ENCODE peak calls at places on chromosomes 13 and 19, in ten cellular contexts. Y is glutamatergic neuron, H is AG09309, B is thoracic aorta, K is suprapubic skin, W is foreskin fibroblast, C is tibial artery, Z is psoas muscle, V is WTC11, P is endothelial cell. M is an unnamed sample.

GRCh38 chr19:27911122-27911898 is 1301.6 kb downstream of the UQCRFS1 start:
- DNase-seq in Y (no peak), H (no peak), B (no peak), K (no peak), W (no peak), C (no peak), Z (no peak), V (no peak), P (no peak), M (no peak)

GRCh38 chr19:38321646-38322323 is 2.1 kb downstream of the KCNK6 start:
- DNase-seq in Y (no peak), H (peak; percentile 58), B (no peak), K (no peak), W (no peak), C (peak; percentile 73), Z (no peak), V (no peak), P (no peak), M (peak; percentile 47)

GRCh38 chr13:32737111-32737571 is 150.9 kb downstream of the PDS5B start:
- DNase-seq in Y (no peak), H (no peak), B (no peak), K (no peak), W (no peak), C (no peak), Z (no peak), V (no peak), P (no peak), M (no peak)

GRCh38 chr19:54190942-54191670 is at the start of gene TSEN34:
- DNase-seq in Y (peak; percentile 90), H (no peak), B (no peak), K (no peak), W (peak; percentile 80), C (peak; percentile 85), Z (peak; percentile 86), V (peak; percentile 80), P (peak; percentile 87), M (peak; percentile 62)

GRCh38 chr13:113584870-113585671 is 518 bp downstream of the TFDP1 start:
- DNase-seq in Y (peak; percentile 33), H (no peak), B (no peak), K (peak; percentile 46), W (peak; percentile 3), C (peak; percentile 51), Z (no peak), V (no peak), P (no peak), M (no peak)

GRCh38 chr13:29435125-29435911 is 160.2 kb downstream of the SLC7A1 start:
- DNase-seq in Y (no peak), H (peak; percentile 81), B (no peak), K (no peak), W (peak; percentile 82), C (no peak), Z (no peak), V (no peak), P (no peak), M (no peak)

GRCh38 chr13:51585696-51586095 is 1.4 kb downstream of the WDFY2 start:
- DNase-seq in Y (no peak), H (no peak), B (no peak), K (no peak), W (peak; percentile 41), C (no peak), Z (no peak), V (no peak), P (no peak), M (no peak)

GRCh38 chr19:10634430-10634829 is 9.1 kb downstream of the SLC44A2 start:
- DNase-seq in Y (no peak), H (no peak), B (no peak), K (no peak), W (no peak), C (no peak), Z (no peak), V (no peak), P (no peak), M (no peak)

GRCh38 chr13:49859568-49859967 is 67.1 kb upstream of the KPNA3 start:
- DNase-seq in Y (no peak), H (peak; percentile 70), B (no peak), K (no peak), W (peak; percentile 96), C (no peak), Z (peak; percentile 56), V (no peak), P (no peak), M (no peak)

GRCh38 chr13:94712812-94713555 is 639 bp upstream of the SOX21 start:
- DNase-seq in Y (peak; percentile 58), H (peak; percentile 13), B (no peak), K (peak; percentile 60), W (peak; percentile 74), C (no peak), Z (peak; percentile 34), V (peak; percentile 59), P (peak; percentile 64), M (no peak)

GRCh38 chr13:85544756-85545155 is 254.5 kb downstream of the SLITRK6 start:
- DNase-seq in Y (peak; percentile 17), H (no peak), B (no peak), K (no peak), W (no peak), C (no peak), Z (no peak), V (no peak), P (no peak), M (no peak)

GRCh38 chr13:69970521-69970920 is 137.1 kb upstream of the ATXN8OS start:
- DNase-seq in Y (no peak), H (no peak), B (no peak), K (no peak), W (no peak), C (no peak), Z (no peak), V (no peak), P (no peak), M (no peak)

GRCh38 chr19:4597975-4598671 is 38.6 kb upstream of the SEMA6B start:
- DNase-seq in Y (peak; percentile 83), H (no peak), B (no peak), K (no peak), W (peak; percentile 13), C (no peak), Z (no peak), V (peak; percentile 88), P (peak; percentile 60), M (no peak)

GRCh38 chr13:51647067-51647466 is 62.8 kb downstream of the WDFY2 start:
- DNase-seq in Y (no peak), H (no peak), B (no peak), K (no peak), W (no peak), C (no peak), Z (no peak), V (no peak), P (no peak), M (no peak)

GRCh38 chr19:34336781-34337271 is 28.2 kb upstream of the GPI start:
- DNase-seq in Y (no peak), H (no peak), B (no peak), K (no peak), W (no peak), C (no peak), Z (no peak), V (no peak), P (peak; percentile 44), M (no peak)

GRCh38 chr13:46926856-46927625 is 30.2 kb upstream of the HTR2A start:
- DNase-seq in Y (no peak), H (peak; percentile 45), B (no peak), K (no peak), W (peak; percentile 16), C (no peak), Z (no peak), V (no peak), P (no peak), M (no peak)

GRCh38 chr19:5890099-5890498 is 13.5 kb downstream of the NDUFA11 start:
- DNase-seq in Y (no peak), H (no peak), B (no peak), K (no peak), W (no peak), C (no peak), Z (no peak), V (no peak), P (no peak), M (no peak)

GRCh38 chr19:18933297-18933696 is 7.7 kb downstream of the HOMER3 start:
- DNase-seq in Y (no peak), H (no peak), B (no peak), K (no peak), W (no peak), C (no peak), Z (no peak), V (no peak), P (no peak), M (no peak)
- TF ChIP-seq CTCF in Y (no peak), H (no peak), B (no peak), K (no peak), W (no peak), C (no peak), Z (no peak), V (no peak), P (no peak), M (no peak)

GRCh38 chr13:39284801-39285388 is 246.6 kb downstream of the NHLRC3 start:
- DNase-seq in Y (no peak), H (no peak), B (no peak), K (no peak), W (peak; percentile 0), C (no peak), Z (no peak), V (no peak), P (no peak), M (no peak)
- TF ChIP-seq CTCF in Y (no peak), H (peak; percentile 8), B (no peak), K (no peak), W (peak; percentile 16), C (no peak), Z (no peak), V (no peak), P (no peak), M (no peak)

GRCh38 chr19:55474269-55475265 is 1.9 kb upstream of the ZNF628 start:
- DNase-seq in Y (no peak), H (peak; percentile 76), B (no peak), K (no peak), W (no peak), C (no peak), Z (no peak), V (no peak), P (no peak), M (no peak)
- TF ChIP-seq CTCF in Y (no peak), H (no peak), B (no peak), K (no peak), W (no peak), C (no peak), Z (no peak), V (no peak), P (no peak), M (no peak)

GRCh38 chr19:30228726-30229523 is 143.3 kb upstream of the ZNF536 start:
- DNase-seq in Y (peak; percentile 65), H (no peak), B (no peak), K (no peak), W (no peak), C (no peak), Z (no peak), V (no peak), P (peak; percentile 43), M (no peak)

GRCh38 chr19:30226464-30227070 is 145.6 kb upstream of the ZNF536 start:
- DNase-seq in Y (peak; percentile 46), H (no peak), B (no peak), K (no peak), W (no peak), C (no peak), Z (no peak), V (peak; percentile 29), P (no peak), M (no peak)

GRCh38 chr19:30227071-30227621 is 145.0 kb upstream of the ZNF536 start:
- DNase-seq in Y (no peak), H (no peak), B (no peak), K (no peak), W (no peak), C (no peak), Z (no peak), V (peak; percentile 41), P (no peak), M (no peak)

GRCh38 chr19:30228113-30228725 is 144.0 kb upstream of the ZNF536 start:
- DNase-seq in Y (peak; percentile 60), H (no peak), B (no peak), K (no peak), W (no peak), C (no peak), Z (no peak), V (peak; percentile 31), P (no peak), M (no peak)

GRCh38 chr19:30227661-30228112 is 144.5 kb upstream of the ZNF536 start:
- DNase-seq in Y (peak; percentile 90), H (no peak), B (no peak), K (no peak), W (peak; percentile 65), C (no peak), Z (peak; percentile 56), V (peak; percentile 85), P (peak; percentile 89), M (no peak)
- TF ChIP-seq CTCF in Y (peak; percentile 80), H (peak; percentile 35), B (peak; percentile 59), K (peak; percentile 83), W (peak; percentile 35), C (peak; percentile 29), Z (peak; percentile 57), V (peak; percentile 50), P (peak; percentile 69), M (no peak)

M was measured in omental fat pad.